ENCODE peak calls at places on chromosome 14, in six cellular contexts. F is K562, J is GM12878, X is H1, L is HepG2, I is GM12891. C is an unnamed sample.

GRCh38 chr14:38065101-38065762 is 142.5 kb upstream of the SSTR1 start:
- DNase-seq in F (no peak), J (no peak), X (no peak), L (no peak), I (no peak), C (no peak)

GRCh38 chr14:105500036-105500725 is 9.1 kb downstream of the TEDC1 start:
- DNase-seq in F (no peak), J (no peak), X (no peak), L (no peak), I (peak; percentile 16), C (peak; percentile 22)

GRCh38 chr14:82533351-82533750 is 999.7 kb upstream of the SEL1L start:
- DNase-seq in F (no peak), J (no peak), X (no peak), L (no peak), I (no peak), C (no peak)

GRCh38 chr14:80356413-80356812 is 145.1 kb upstream of the DIO2 start:
- DNase-seq in F (no peak), J (no peak), X (no peak), L (peak; percentile 2), I (no peak), C (no peak)

GRCh38 chr14:67428501-67429031 is 16.6 kb upstream of the PLEK2 start:
- DNase-seq in F (no peak), J (no peak), X (no peak), L (peak; percentile 60), I (no peak), C (no peak)

GRCh38 chr14:67567654-67568053 is 32.4 kb downstream of the PIGH start:
- DNase-seq in F (no peak), J (no peak), X (no peak), L (no peak), I (no peak), C (no peak)

GRCh38 chr14:71452535-71452934 is 479.7 kb upstream of the RGS6 start:
- DNase-seq in F (no peak), J (no peak), X (no peak), L (no peak), I (no peak), C (no peak)

GRCh38 chr14:90140298-90140955 is 78.6 kb downstream of the KCNK13 start:
- DNase-seq in F (no peak), J (no peak), X (no peak), L (no peak), I (no peak), C (no peak)

GRCh38 chr14:105148604-105149145 is 19.9 kb downstream of the JAG2 start:
- DNase-seq in F (no peak), J (no peak), X (no peak), L (no peak), I (no peak), C (no peak)

GRCh38 chr14:90544566-90544965 is 147.7 kb downstream of the CALM1 start:
- DNase-seq in F (no peak), J (no peak), X (no peak), L (no peak), I (no peak), C (no peak)

GRCh38 chr14:31060253-31060875 is 34.2 kb upstream of the STRN3 start:
- DNase-seq in F (no peak), J (no peak), X (no peak), L (no peak), I (no peak), C (no peak)

GRCh38 chr14:21087294-21088091 is 11.0 kb downstream of the ZNF219 start:
- DNase-seq in F (no peak), J (no peak), X (no peak), L (no peak), I (peak; percentile 67), C (no peak)

GRCh38 chr14:91829511-91829910 is 37.8 kb downstream of the TC2N start:
- DNase-seq in F (no peak), J (no peak), X (no peak), L (no peak), I (no peak), C (no peak)

GRCh38 chr14:58427289-58428010 is at the start of the genes KIAA0586 and TIMM9:
- DNase-seq in F (peak; percentile 84), J (peak; percentile 95), X (peak; percentile 84), L (peak; percentile 97), I (peak; percentile 65), C (peak; percentile 63)

GRCh38 chr14:100065942-100066574 is 836 bp downstream of the EVL start:
- DNase-seq in F (no peak), J (peak; percentile 94), X (no peak), L (no peak), I (no peak), C (no peak)

GRCh38 chr14:99382781-99383456 is 97.7 kb downstream of the SETD3 start:
- DNase-seq in F (no peak), J (no peak), X (no peak), L (no peak), I (no peak), C (no peak)

GRCh38 chr14:86015916-86016315 is 486.0 kb downstream of the FLRT2 start:
- DNase-seq in F (no peak), J (no peak), X (no peak), L (no peak), I (no peak), C (no peak)

GRCh38 chr14:56805201-56805991 is 4.9 kb downstream of the OTX2 start:
- DNase-seq in F (no peak), J (no peak), X (no peak), L (no peak), I (no peak), C (no peak)

GRCh38 chr14:72739446-72740405 is 154.2 kb downstream of the DPF3 start:
- DNase-seq in F (no peak), J (no peak), X (no peak), L (no peak), I (no peak), C (no peak)

GRCh38 chr14:103802353-103802752 is 45.0 kb downstream of the PPP1R13B start:
- DNase-seq in F (no peak), J (no peak), X (no peak), L (no peak), I (no peak), C (no peak)

GRCh38 chr14:36996857-36997590 is 175.4 kb downstream of the SLC25A21 start:
- DNase-seq in F (no peak), J (no peak), X (no peak), L (no peak), I (no peak), C (no peak)

GRCh38 chr14:76346391-76347160 is 29.4 kb upstream of the ESRRB start:
- DNase-seq in F (no peak), J (peak; percentile 2), X (no peak), L (peak; percentile 19), I (no peak), C (no peak)

GRCh38 chr14:76350671-76351070 is 25.3 kb upstream of the ESRRB start:
- DNase-seq in F (no peak), J (no peak), X (no peak), L (no peak), I (no peak), C (no peak)

GRCh38 chr14:76349993-76350392 is 25.9 kb upstream of the ESRRB start:
- DNase-seq in F (no peak), J (no peak), X (no peak), L (no peak), I (no peak), C (no peak)

GRCh38 chr14:76351941-76352340 is 24.0 kb upstream of the ESRRB start:
- DNase-seq in F (no peak), J (no peak), X (no peak), L (no peak), I (no peak), C (no peak)

DNA sequence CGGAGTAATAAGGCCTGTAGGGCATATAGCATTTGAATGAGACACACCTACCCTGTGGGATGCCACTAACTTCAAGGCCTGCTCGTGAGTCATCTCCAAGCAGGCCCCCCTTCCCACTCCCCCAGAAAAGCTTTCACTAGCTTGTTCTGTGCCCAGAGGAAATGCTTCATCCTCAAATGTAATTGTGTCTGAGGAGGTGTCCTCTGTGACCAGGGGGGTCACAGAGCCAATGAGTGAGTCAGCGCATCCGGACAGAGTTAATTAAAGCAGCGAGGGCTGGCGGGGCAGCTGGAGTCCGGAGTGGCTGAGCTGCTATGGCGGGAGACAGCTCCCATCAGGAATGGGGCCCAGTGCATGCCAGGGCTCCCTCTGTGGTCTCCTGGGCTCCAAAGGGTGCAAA is 27.0 kb upstream of the ESRRB start:
- DNase-seq in F (no peak), J (no peak), X (peak; percentile 47), L (no peak), I (no peak), C (no peak)
- TF ChIP-seq TAF1 in F (no peak), J (no peak), X (no peak), L (no peak), I (no peak), C (no peak)

GRCh38 chr14:94144765-94145164 is 15.4 kb upstream of the IFI27L2 start:
- DNase-seq in F (no peak), J (no peak), X (no peak), L (no peak), I (no peak), C (no peak)
- TF ChIP-seq POLR2A in F (no peak), J (no peak), X (no peak), L (no peak), I (no peak), C (no peak)

DNA sequence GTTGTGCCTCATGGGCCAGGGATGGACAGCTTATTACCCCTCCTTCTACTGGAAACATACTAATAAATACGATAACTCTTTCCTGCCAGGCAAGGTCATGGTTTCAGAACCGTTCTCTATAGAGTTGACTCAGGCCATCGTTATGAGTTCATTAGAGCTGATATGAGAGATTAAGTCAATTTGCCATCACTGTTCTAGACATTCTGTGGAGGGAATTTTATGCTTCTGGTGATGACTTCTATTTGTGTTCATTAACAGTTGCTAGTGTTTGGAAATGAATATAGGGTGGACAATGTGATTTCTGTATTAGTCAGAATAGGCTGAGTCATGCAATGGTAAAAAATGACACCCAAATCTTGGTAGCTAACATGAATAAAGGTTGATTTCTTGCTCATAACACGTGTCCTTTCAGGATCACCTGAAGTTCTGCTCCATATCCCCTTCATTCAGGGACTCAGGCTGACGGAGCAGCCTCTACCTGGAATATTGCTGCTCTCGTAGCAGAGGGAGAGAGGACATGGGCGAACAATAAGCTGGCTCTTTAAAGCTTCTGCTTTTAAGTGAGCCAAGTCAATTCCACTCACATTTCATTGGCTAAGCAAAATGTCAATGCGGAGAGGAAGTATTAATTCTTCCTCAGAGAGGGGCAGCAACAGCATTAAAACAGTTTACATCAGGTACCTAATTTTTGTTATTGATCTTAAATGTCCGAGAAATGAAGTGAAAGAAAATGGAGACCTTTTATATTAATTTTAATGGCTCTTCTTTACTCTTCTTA is 18.6 kb upstream of the TBPL2 start:
- DNase-seq in F (no peak), J (no peak), X (no peak), L (no peak), I (peak; percentile 29), C (no peak)
- TF ChIP-seq TAF1 in F (no peak), J (no peak), X (no peak), L (no peak), I (no peak), C (no peak)

GRCh38 chr14:53151867-53152626 is 1.1 kb downstream of the DDHD1 start:
- DNase-seq in F (peak; percentile 38), J (no peak), X (no peak), L (peak; percentile 29), I (peak; percentile 40), C (peak; percentile 40)

GRCh38 chr14:53152627-53152908 is 555 bp downstream of the DDHD1 start:
- DNase-seq in F (peak; percentile 27), J (no peak), X (no peak), L (no peak), I (peak; percentile 28), C (no peak)

GRCh38 chr14:53153702-53154112 is 584 bp upstream of the DDHD1 start:
- DNase-seq in F (no peak), J (no peak), X (no peak), L (no peak), I (no peak), C (no peak)

GRCh38 chr14:53151523-53151866 is 1.6 kb downstream of the DDHD1 start:
- DNase-seq in F (no peak), J (no peak), X (no peak), L (no peak), I (no peak), C (no peak)

GRCh38 chr14:53152909-53153701 is at the start of gene DDHD1:
- DNase-seq in F (peak; percentile 90), J (peak; percentile 51), X (peak; percentile 33), L (peak; percentile 50), I (peak; percentile 82), C (peak; percentile 84)
- TF ChIP-seq POLR2A in F (peak; percentile 75), J (peak; percentile 85), X (peak; percentile 80), L (peak; percentile 89), I (peak; percentile 79), C (peak; percentile 80)